ENCODE peak calls at places on chromosomes 16 and 17, in eight cellular contexts. L is activated CD4-positive, CD25-positive, alpha-beta regulatory T cell; I is COR-L47; C is activated naive CD8-positive, alpha-beta T cell treated with anti-CD3 and anti-CD28 coated beads for 36 hours; R is progenitor cell of endocrine pancreas; F is GM04504; S is retina; M is CD4-positive, alpha-beta T cell. J is an unnamed sample.

GRCh38 chr17:3890082-3890892 is 2.6 kb downstream of the CAMKK1 start:
- DNase-seq in L (no peak), I (no peak), C (no peak), R (no peak), F (peak), S (peak), M (no peak), J (peak)

GRCh38 chr17:46777943-46778915 is 40.3 kb downstream of the WNT3 start:
- DNase-seq in L (no peak), I (no peak), C (no peak), R (no peak), F (no peak), S (no peak), M (no peak), J (peak)

GRCh38 chr17:73307130-73307529 is 4.7 kb downstream of the CDC42EP4 start:
- DNase-seq in L (no peak), I (peak), C (no peak), R (no peak), F (no peak), S (no peak), M (no peak), J (peak)

GRCh38 chr16:5502944-5503343 is 405.3 kb upstream of the EEF2KMT start:
- DNase-seq in L (no peak), I (no peak), C (no peak), R (no peak), F (no peak), S (no peak), M (no peak), J (no peak)

GRCh38 chr16:58448890-58449289 is 51.1 kb upstream of the NDRG4 start:
- DNase-seq in L (no peak), I (no peak), C (no peak), R (no peak), F (no peak), S (no peak), M (no peak), J (no peak)

GRCh38 chr16:57062329-57062728 is 30.1 kb upstream of the CPNE2 start:
- DNase-seq in L (no peak), I (no peak), C (no peak), R (no peak), F (no peak), S (no peak), M (no peak), J (no peak)

GRCh38 chr16:19805459-19806160 is 79.0 kb downstream of the GPRC5B start:
- DNase-seq in L (no peak), I (no peak), C (no peak), R (no peak), F (no peak), S (no peak), M (no peak), J (no peak)

GRCh38 chr16:84673203-84673535 is 24.9 kb downstream of the KLHL36 start:
- DNase-seq in L (no peak), I (no peak), C (no peak), R (no peak), F (no peak), S (no peak), M (no peak), J (no peak)

GRCh38 chr16:54921229-54921824 is 9.3 kb upstream of the IRX5 start:
- DNase-seq in L (no peak), I (peak), C (no peak), R (no peak), F (peak), S (no peak), M (no peak), J (peak)

GRCh38 chr17:44400226-44400847 is 10.9 kb upstream of the ITGA2B start:
- DNase-seq in L (no peak), I (no peak), C (no peak), R (no peak), F (no peak), S (no peak), M (no peak), J (peak)

GRCh38 chr17:39999067-39999466 is 16.2 kb upstream of the CSF3 start:
- DNase-seq in L (no peak), I (no peak), C (no peak), R (no peak), F (no peak), S (no peak), M (no peak), J (peak)

GRCh38 chr17:5023588-5024147 is 11.6 kb downstream of the SLC52A1 start:
- DNase-seq in L (no peak), I (no peak), C (no peak), R (no peak), F (no peak), S (no peak), M (no peak), J (no peak)

GRCh38 chr17:16463341-16464000 is 28.5 kb downstream of the LRRC75A start:
- DNase-seq in L (no peak), I (no peak), C (no peak), R (no peak), F (peak), S (peak), M (no peak), J (peak)

GRCh38 chr17:41863074-41863843 is 2.0 kb downstream of the KLHL11 start:
- DNase-seq in L (no peak), I (no peak), C (peak), R (no peak), F (no peak), S (peak), M (no peak), J (no peak)

GRCh38 chr17:75525806-75526554 is 483 bp downstream of the LLGL2 start:
- DNase-seq in L (no peak), I (peak), C (no peak), R (no peak), F (no peak), S (peak), M (no peak), J (no peak)

GRCh38 chr17:17484451-17484899 is 7.7 kb downstream of the MED9 start:
- DNase-seq in L (no peak), I (no peak), C (peak), R (no peak), F (no peak), S (no peak), M (no peak), J (peak)

GRCh38 chr17:83056583-83057396 is 22.6 kb upstream of the METRNL start:
- DNase-seq in L (no peak), I (no peak), C (no peak), R (no peak), F (no peak), S (no peak), M (peak), J (no peak)

GRCh38 chr17:19244796-19245195 is 7.6 kb downstream of the EPN2 start:
- DNase-seq in L (no peak), I (no peak), C (no peak), R (no peak), F (no peak), S (no peak), M (no peak), J (no peak)

GRCh38 chr16:79077391-79077790 is 523.1 kb downstream of the MAF start:
- DNase-seq in L (no peak), I (no peak), C (no peak), R (no peak), F (no peak), S (no peak), M (no peak), J (no peak)

GRCh38 chr16:66020642-66021041 is 345.8 kb upstream of the CDH5 start:
- DNase-seq in L (no peak), I (no peak), C (no peak), R (no peak), F (peak), S (no peak), M (no peak), J (peak)

GRCh38 chr17:36686123-36686669 is 84.8 kb downstream of the MRM1 start:
- DNase-seq in L (no peak), I (no peak), C (no peak), R (no peak), F (no peak), S (no peak), M (no peak), J (no peak)

GRCh38 chr17:17375826-17376225 is 72.7 kb downstream of the NT5M start:
- DNase-seq in L (no peak), I (no peak), C (no peak), R (no peak), F (no peak), S (no peak), M (no peak), J (peak)

GRCh38 chr17:47694818-47695663 is 1.1 kb downstream of the TBKBP1 start:
- DNase-seq in L (no peak), I (no peak), C (peak), R (no peak), F (no peak), S (peak), M (no peak), J (peak)

GRCh38 chr17:66625321-66625767 is 209.6 kb upstream of the CACNG5 start:
- DNase-seq in L (no peak), I (peak), C (no peak), R (no peak), F (no peak), S (no peak), M (no peak), J (peak)

GRCh38 chr17:50355701-50356341 is 9.9 kb downstream of the XYLT2 start:
- DNase-seq in L (no peak), I (no peak), C (no peak), R (no peak), F (no peak), S (no peak), M (no peak), J (no peak)

GRCh38 chr17:5516060-5516792 is 29.9 kb downstream of the MIS12 start:
- DNase-seq in L (no peak), I (no peak), C (no peak), R (no peak), F (peak), S (no peak), M (no peak), J (peak)

GRCh38 chr16:71258371-71258770 is 27.8 kb upstream of the HYDIN start:
- DNase-seq in L (no peak), I (no peak), C (no peak), R (no peak), F (no peak), S (no peak), M (no peak), J (no peak)

GRCh38 chr17:29059281-29059680 is 16.3 kb downstream of the PIPOX start:
- DNase-seq in L (no peak), I (no peak), C (no peak), R (no peak), F (peak), S (no peak), M (no peak), J (peak)

GRCh38 chr16:11836653-11837244 is 14.6 kb downstream of the RSL1D1 start:
- DNase-seq in L (no peak), I (no peak), C (no peak), R (no peak), F (peak), S (no peak), M (no peak), J (peak)

GRCh38 chr17:46157443-46158107 is 35.7 kb downstream of the KANSL1 start:
- DNase-seq in L (no peak), I (no peak), C (no peak), R (no peak), F (peak), S (peak), M (no peak), J (no peak)

GRCh38 chr16:66606000-66606751 is 1.7 kb downstream of the CMTM3 start:
- DNase-seq in L (no peak), I (no peak), C (peak), R (no peak), F (no peak), S (no peak), M (no peak), J (no peak)

GRCh38 chr17:10022416-10022815 is 117.3 kb upstream of the RCVRN start:
- DNase-seq in L (no peak), I (no peak), C (no peak), R (no peak), F (no peak), S (no peak), M (no peak), J (no peak)